ENCODE peak calls at places on chromosomes 2 and 18, in ten cellular contexts. M is AG09319, J is nephron progenitor cell, N is type B pancreatic cell, I is astrocyte of the cerebellum, Y is GM13977, F is heart left ventricle, P is upper lobe of right lung, T is astrocyte of the spinal cord, D is B cell. R is an unnamed sample.

GRCh38 chr18:59075923-59076322 is 63.8 kb upstream of the SEC11C start:
- DNase-seq in M (no peak), J (no peak), N (no peak), I (no peak), Y (no peak), F (no peak), P (no peak), T (no peak), D (no peak), R (no peak)

GRCh38 chr2:62760555-62760954 is 55.0 kb downstream of the EHBP1 start:
- DNase-seq in M (no peak), J (no peak), N (no peak), I (peak), Y (no peak), F (no peak), P (no peak), T (peak), D (no peak), R (no peak)

GRCh38 chr2:157793053-157793612 is 83.0 kb downstream of the ACVR1 start:
- DNase-seq in M (no peak), J (no peak), N (no peak), I (no peak), Y (no peak), F (no peak), P (no peak), T (peak), D (no peak), R (no peak)

GRCh38 chr2:203890733-203891132 is 23.2 kb downstream of the CTLA4 start:
- DNase-seq in M (no peak), J (no peak), N (no peak), I (no peak), Y (no peak), F (no peak), P (no peak), T (no peak), D (no peak), R (no peak)

GRCh38 chr2:225996477-225996858 is 597.0 kb downstream of the NYAP2 start:
- DNase-seq in M (no peak), J (no peak), N (no peak), I (no peak), Y (no peak), F (no peak), P (no peak), T (no peak), D (no peak), R (no peak)

GRCh38 chr2:37738266-37738885 is 66.9 kb upstream of the CDC42EP3 start:
- DNase-seq in M (no peak), J (no peak), N (no peak), I (no peak), Y (no peak), F (no peak), P (no peak), T (no peak), D (no peak), R (no peak)

GRCh38 chr18:48613589-48613988 is 74.8 kb downstream of the CTIF start:
- DNase-seq in M (no peak), J (peak), N (no peak), I (no peak), Y (no peak), F (no peak), P (no peak), T (no peak), D (no peak), R (no peak)

GRCh38 chr2:42800981-42801380 is 8.6 kb upstream of the HAAO start:
- DNase-seq in M (no peak), J (no peak), N (no peak), I (no peak), Y (no peak), F (no peak), P (no peak), T (no peak), D (no peak), R (no peak)

GRCh38 chr2:238895901-238896600 is 48.2 kb downstream of the TWIST2 start:
- DNase-seq in M (peak), J (peak), N (no peak), I (peak), Y (no peak), F (peak), P (no peak), T (peak), D (no peak), R (no peak)

GRCh38 chr2:168528469-168528868 is 72.4 kb downstream of the CERS6 start:
- DNase-seq in M (no peak), J (no peak), N (no peak), I (no peak), Y (no peak), F (no peak), P (no peak), T (no peak), D (no peak), R (no peak)

GRCh38 chr2:204986641-204987040 is 441.4 kb downstream of the PARD3B start:
- DNase-seq in M (no peak), J (no peak), N (no peak), I (no peak), Y (no peak), F (no peak), P (no peak), T (no peak), D (no peak), R (no peak)
- TF ChIP-seq CTCF in M (no peak), J (no peak), N (no peak), I (no peak), Y (no peak), F (no peak), P (no peak), T (no peak), D (no peak), R (no peak)

DNA sequence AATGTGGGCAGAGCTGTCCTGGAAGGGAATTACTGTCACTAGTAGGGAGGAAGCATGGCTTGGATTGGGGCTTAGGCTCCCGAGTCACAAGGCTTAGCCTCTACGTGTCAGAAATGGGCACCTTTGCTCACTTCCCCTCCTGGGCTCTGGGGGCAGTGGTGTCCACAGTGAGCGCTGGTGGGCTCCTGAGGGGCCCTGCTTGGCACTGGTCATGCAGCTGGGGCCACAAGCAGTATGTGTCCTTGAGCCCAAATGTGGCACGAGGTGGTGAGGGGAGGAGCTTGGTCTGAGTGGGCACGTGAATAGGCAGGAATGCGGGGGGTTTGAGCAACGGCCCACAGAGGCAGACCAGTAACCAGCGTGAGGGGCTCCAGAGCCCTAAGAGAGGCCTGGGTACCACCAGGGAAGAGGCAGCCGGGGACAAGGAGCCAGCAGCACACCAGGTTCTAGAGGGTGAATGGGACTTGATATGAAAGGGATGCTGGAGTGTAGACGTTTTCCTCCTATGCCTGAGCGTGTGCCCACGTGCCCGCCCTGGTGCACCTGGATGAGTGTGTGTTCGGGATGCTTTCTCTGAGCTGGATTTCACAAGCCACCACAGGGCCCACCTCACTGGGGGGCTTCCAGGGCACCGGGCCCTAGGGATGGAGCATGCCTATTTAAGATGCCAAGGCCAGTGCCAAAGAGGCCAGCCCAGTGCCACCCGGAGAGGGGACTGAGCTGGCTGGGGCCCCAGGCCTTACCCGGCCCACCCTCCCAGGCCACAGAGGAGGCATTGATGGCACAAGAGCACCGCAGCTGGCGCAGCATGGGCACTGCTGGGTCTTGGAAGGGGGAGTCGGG is 22.8 kb upstream of the PTMA start:
- DNase-seq in M (no peak), J (no peak), N (no peak), I (no peak), Y (no peak), F (no peak), P (no peak), T (no peak), D (no peak), R (no peak)
- TF ChIP-seq CTCF in M (no peak), J (peak), N (peak), I (peak), Y (peak), F (no peak), P (no peak), T (no peak), D (peak), R (no peak)

GRCh38 chr2:197804758-197805597 is 585 bp downstream of the PLCL1 start:
- DNase-seq in M (no peak), J (peak), N (peak), I (no peak), Y (peak), F (peak), P (peak), T (peak), D (peak), R (peak)
- TF ChIP-seq CTCF in M (no peak), J (peak), N (peak), I (no peak), Y (no peak), F (no peak), P (no peak), T (no peak), D (no peak), R (peak)

DNA sequence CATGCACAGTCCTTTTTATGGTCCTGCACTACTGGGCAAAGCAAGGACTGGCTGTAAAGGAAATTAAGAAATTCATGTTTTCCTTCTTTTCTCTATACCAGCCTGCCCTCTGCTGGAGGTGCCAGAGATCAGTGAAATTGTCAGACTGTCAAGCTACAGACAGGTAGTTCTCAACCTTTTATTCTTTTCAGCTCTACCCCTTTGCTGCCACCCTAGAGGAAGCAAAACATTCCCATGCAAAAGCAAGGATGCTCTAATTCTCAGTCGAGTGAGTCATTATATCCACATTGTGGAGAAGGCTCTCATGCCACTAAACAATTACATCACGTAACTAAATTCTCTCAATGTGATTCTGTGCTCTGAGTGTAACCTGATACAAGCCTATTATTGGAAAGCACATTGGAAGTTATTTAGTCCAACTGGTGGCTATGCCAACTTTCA is 25.0 kb upstream of the RAPGEF4 start:
- DNase-seq in M (peak), J (peak), N (no peak), I (peak), Y (peak), F (no peak), P (no peak), T (peak), D (peak), R (peak)
- TF ChIP-seq CTCF in M (peak), J (peak), N (peak), I (peak), Y (peak), F (peak), P (peak), T (peak), D (peak), R (peak)

GRCh38 chr2:181456660-181457120 is 496 bp upstream of the ITGA4 start:
- DNase-seq in M (no peak), J (peak), N (peak), I (no peak), Y (peak), F (peak), P (peak), T (no peak), D (peak), R (peak)

GRCh38 chr2:181458881-181459280 is 1.7 kb downstream of the ITGA4 start:
- DNase-seq in M (no peak), J (no peak), N (no peak), I (no peak), Y (no peak), F (no peak), P (no peak), T (no peak), D (no peak), R (no peak)

GRCh38 chr2:181457741-181458425 is 697 bp downstream of the ITGA4 start:
- DNase-seq in M (no peak), J (peak), N (peak), I (no peak), Y (peak), F (peak), P (peak), T (peak), D (peak), R (peak)

GRCh38 chr2:181454990-181455520 is 2.1 kb upstream of the ITGA4 start:
- DNase-seq in M (no peak), J (no peak), N (no peak), I (no peak), Y (no peak), F (no peak), P (no peak), T (no peak), D (no peak), R (no peak)

DNA sequence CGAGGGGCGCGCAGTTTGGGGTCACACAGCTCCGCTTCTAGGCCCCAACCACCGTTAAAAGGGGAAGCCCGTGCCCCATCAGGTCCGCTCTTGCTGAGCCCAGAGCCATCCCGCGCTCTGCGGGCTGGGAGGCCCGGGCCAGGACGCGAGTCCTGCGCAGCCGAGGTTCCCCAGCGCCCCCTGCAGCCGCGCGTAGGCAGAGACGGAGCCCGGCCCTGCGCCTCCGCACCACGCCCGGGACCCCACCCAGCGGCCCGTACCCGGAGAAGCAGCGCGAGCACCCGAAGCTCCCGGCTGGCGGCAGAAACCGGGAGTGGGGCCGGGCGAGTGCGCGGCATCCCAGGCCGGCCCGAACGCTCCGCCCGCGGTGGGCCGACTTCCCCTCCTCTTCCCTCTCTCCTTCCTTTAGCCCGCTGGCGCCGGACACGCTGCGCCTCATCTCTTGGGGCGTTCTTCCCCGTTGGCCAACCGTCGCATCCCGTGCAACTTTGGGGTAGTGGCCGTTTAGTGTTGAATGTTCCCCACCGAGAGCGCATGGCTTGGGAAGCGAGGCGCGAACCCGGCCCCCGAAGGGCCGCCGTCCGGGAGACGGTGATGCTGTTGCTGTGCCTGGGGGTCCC is at the start of gene ITGA4:
- DNase-seq in M (peak), J (peak), N (peak), I (peak), Y (peak), F (peak), P (peak), T (peak), D (peak), R (peak)
- TF ChIP-seq CTCF in M (peak), J (peak), N (peak), I (peak), Y (peak), F (peak), P (peak), T (peak), D (peak), R (peak)

GRCh38 chr2:68646303-68646702 is 2.9 kb downstream of the PROKR1 start:
- DNase-seq in M (no peak), J (no peak), N (no peak), I (no peak), Y (no peak), F (no peak), P (no peak), T (no peak), D (no peak), R (no peak)
- TF ChIP-seq CTCF in M (no peak), J (no peak), N (no peak), I (peak), Y (no peak), F (no peak), P (no peak), T (peak), D (no peak), R (peak)

GRCh38 chr2:20599001-20599600 is 51.8 kb downstream of the HS1BP3 start:
- DNase-seq in M (no peak), J (no peak), N (no peak), I (no peak), Y (no peak), F (peak), P (peak), T (no peak), D (no peak), R (no peak)
- TF ChIP-seq CTCF in M (no peak), J (no peak), N (no peak), I (no peak), Y (no peak), F (peak), P (no peak), T (no peak), D (no peak), R (no peak)

DNA sequence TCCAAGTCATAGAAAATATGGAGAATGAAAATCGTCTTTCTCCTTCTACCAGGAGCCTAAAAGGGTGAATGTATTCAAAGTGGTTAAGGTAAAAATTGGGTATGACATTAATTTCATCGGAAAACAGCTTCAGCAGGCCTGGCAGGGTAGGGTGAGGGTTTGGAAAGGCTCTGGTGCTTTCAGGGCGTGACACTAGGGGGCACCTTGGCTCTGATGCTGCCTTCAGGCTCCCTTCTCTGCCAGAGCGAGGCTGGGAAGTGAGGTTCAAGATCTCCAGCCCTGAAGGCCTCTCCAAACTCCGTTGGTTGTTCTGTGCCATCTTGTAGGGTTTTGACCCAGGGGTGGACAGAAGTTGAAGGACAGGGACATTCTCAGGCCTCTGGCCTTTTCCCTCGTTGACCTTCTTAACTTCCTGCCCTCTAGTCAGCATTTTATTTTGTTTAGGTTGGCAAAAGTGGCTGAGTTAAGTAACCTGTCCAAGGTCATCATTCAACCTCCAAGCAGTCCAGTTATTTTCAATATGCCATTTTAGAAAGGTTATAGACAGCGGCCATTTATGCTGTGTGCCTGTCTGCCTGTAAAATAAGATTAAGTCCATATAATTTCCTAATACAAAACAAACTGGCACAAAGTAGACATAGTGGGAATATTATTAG is 40.3 kb downstream of the EML6 start:
- DNase-seq in M (no peak), J (no peak), N (no peak), I (no peak), Y (peak), F (no peak), P (no peak), T (no peak), D (no peak), R (peak)
- TF ChIP-seq CTCF in M (no peak), J (no peak), N (peak), I (no peak), Y (peak), F (no peak), P (peak), T (peak), D (no peak), R (peak)

GRCh38 chr2:17674817-17675216 is 78.8 kb downstream of the SMC6 start:
- DNase-seq in M (no peak), J (no peak), N (no peak), I (no peak), Y (no peak), F (no peak), P (no peak), T (no peak), D (no peak), R (no peak)

GRCh38 chr2:17667898-17668297 is 85.7 kb downstream of the SMC6 start:
- DNase-seq in M (no peak), J (no peak), N (no peak), I (no peak), Y (no peak), F (no peak), P (no peak), T (no peak), D (no peak), R (no peak)

GRCh38 chr2:17672583-17673317 is 80.9 kb downstream of the SMC6 start:
- DNase-seq in M (peak), J (no peak), N (no peak), I (peak), Y (no peak), F (no peak), P (no peak), T (peak), D (no peak), R (no peak)
- TF ChIP-seq CTCF in M (no peak), J (no peak), N (no peak), I (peak), Y (no peak), F (no peak), P (no peak), T (no peak), D (no peak), R (no peak)

GRCh38 chr2:190069936-190070696 is 7.6 kb upstream of the MSTN start:
- DNase-seq in M (peak), J (peak), N (no peak), I (peak), Y (peak), F (no peak), P (no peak), T (peak), D (peak), R (peak)
- TF ChIP-seq CTCF in M (peak), J (peak), N (peak), I (peak), Y (peak), F (peak), P (peak), T (peak), D (peak), R (peak)

R was measured in GM10248.